ENCODE peak calls at places on chromosomes 1 and 21, in six cellular contexts. S, A, J, H, D and L are unnamed samples.
A peak's percentile ranks its signal among the peaks of the same experiment; 100 is the strongest.

GRCh38 chr1:225857256-225857655 is 24.9 kb downstream of the TMEM63A start:
- DNase-seq in D (no peak), S (no peak), H (no peak), A (no peak), J (no peak), L (no peak)

GRCh38 chr1:91549041-91549735 is 48.5 kb downstream of the CDC7 start:
- DNase-seq in D (no peak), J (no peak), S (no peak), H (no peak), A (no peak), L (no peak)

GRCh38 chr1:227424159-227424680 is 105.9 kb upstream of the CDC42BPA start:
- DNase-seq in D (no peak), A (no peak), H (no peak), J (no peak), S (no peak), L (no peak)

GRCh38 chr1:41380979-41381690 is 19.9 kb downstream of the FOXO6 start:
- DNase-seq in S (no peak), A (peak; percentile 91), J (peak; percentile 92), D (no peak), H (no peak), L (peak; percentile 50)

GRCh38 chr1:60589046-60589748 is 493.2 kb upstream of the NFIA start:
- DNase-seq in H (no peak), A (no peak), S (no peak), D (no peak), J (no peak), L (no peak)

GRCh38 chr1:20078166-20078565 is 8.2 kb downstream of the PLA2G5 start:
- DNase-seq in D (no peak), H (no peak), A (no peak), S (no peak), J (no peak), L (no peak)

GRCh38 chr1:12276225-12276624 is 46.4 kb downstream of the VPS13D start:
- DNase-seq in D (no peak), A (no peak), H (no peak), J (no peak), S (no peak), L (peak; percentile 25)

GRCh38 chr21:45863267-45863666 is 118.3 kb upstream of the COL6A1 start:
- DNase-seq in J (peak; percentile 36), S (no peak), A (no peak), H (no peak), D (no peak), L (peak; percentile 4)

GRCh38 chr21:37803076-37803475 is 113.2 kb downstream of the KCNJ6 start:
- DNase-seq in S (no peak), H (no peak), D (no peak), A (no peak), J (no peak), L (no peak)

GRCh38 chr1:19439464-19440171 is 45.7 kb downstream of the CAPZB start:
- DNase-seq in J (peak; percentile 87), A (peak; percentile 73), D (no peak), S (no peak), H (peak; percentile 75), L (peak; percentile 82)

GRCh38 chr1:192489748-192490147 is 85.8 kb upstream of the RGS1 start:
- DNase-seq in J (no peak), H (peak; percentile 68), D (no peak), S (peak; percentile 75), A (peak; percentile 38), L (no peak)

GRCh38 chr1:68140536-68140935 is 90.1 kb upstream of the DIRAS3 start:
- DNase-seq in D (no peak), H (no peak), J (no peak), S (no peak), A (no peak), L (no peak)

GRCh38 chr1:41192456-41193188 is 49.5 kb downstream of the SCMH1 start:
- DNase-seq in S (no peak), D (no peak), J (no peak), H (no peak), A (no peak), L (no peak)

GRCh38 chr1:14259191-14259757 is 339.2 kb upstream of the KAZN start:
- DNase-seq in H (peak; percentile 77), J (peak; percentile 96), S (peak; percentile 92), A (peak; percentile 78), D (no peak), L (peak; percentile 88)

DNA sequence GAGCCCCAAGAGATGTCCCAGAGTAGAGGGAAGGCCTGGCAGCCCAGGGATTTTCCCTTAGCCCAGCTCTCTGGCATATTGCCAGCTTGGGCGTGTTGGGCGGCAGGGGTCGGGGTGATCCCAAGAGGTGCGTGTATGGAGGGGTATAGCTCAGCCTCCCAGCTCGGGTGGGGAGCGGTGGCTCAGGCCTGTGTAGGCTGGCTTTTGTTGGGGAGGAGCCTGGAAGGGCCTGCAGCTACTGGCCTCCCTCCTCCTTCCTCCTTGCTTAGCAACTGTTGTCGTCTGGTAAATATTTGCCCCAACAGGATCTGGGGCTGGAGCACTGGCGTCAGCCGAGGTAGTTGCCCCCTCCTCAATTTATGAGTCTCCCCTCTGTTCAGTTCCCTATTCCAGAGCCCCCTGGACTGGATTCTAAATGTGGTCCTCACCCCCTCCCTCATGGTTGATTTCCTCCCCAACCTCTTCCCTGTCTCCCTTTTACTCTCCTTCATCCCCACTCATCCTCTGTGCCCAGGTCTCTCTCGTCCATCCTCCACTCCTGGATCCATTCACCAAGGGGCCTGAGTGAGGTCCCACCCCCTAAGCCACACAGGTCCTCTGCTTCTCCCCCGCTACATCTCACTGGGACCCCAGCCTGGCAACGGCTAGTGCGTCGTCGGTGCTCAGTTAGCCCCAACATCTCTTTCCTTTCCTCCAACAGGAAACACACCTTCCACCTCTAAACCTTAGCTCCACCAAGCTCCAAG is 10.3 kb upstream of the LMNA start:
- DNase-seq in S (peak; percentile 97), D (peak; percentile 83), A (peak; percentile 83), J (peak; percentile 96), H (peak; percentile 87), L (peak; percentile 58)
- TF ChIP-seq POLR2A in S (peak; percentile 37), D (peak; percentile 12), A (peak; percentile 25), J (no peak), H (no peak), L (no peak)

GRCh38 chr1:1020000-1020404 is at the start of gene AGRN:
- DNase-seq in J (no peak), H (no peak), S (no peak), D (no peak), A (peak; percentile 69), L (no peak)

GRCh38 chr1:1021010-1021845 is 1.3 kb downstream of the AGRN start:
- DNase-seq in J (no peak), H (peak; percentile 80), S (no peak), A (peak; percentile 70), D (peak; percentile 76), L (peak; percentile 69)

GRCh38 chr1:1020415-1021009 is 592 bp downstream of the AGRN start:
- DNase-seq in A (no peak), J (no peak), S (no peak), H (no peak), D (no peak), L (no peak)

GRCh38 chr1:1021860-1022259 is 1.9 kb downstream of the AGRN start:
- DNase-seq in S (no peak), J (no peak), H (no peak), A (no peak), D (peak; percentile 79), L (no peak)

DNA sequence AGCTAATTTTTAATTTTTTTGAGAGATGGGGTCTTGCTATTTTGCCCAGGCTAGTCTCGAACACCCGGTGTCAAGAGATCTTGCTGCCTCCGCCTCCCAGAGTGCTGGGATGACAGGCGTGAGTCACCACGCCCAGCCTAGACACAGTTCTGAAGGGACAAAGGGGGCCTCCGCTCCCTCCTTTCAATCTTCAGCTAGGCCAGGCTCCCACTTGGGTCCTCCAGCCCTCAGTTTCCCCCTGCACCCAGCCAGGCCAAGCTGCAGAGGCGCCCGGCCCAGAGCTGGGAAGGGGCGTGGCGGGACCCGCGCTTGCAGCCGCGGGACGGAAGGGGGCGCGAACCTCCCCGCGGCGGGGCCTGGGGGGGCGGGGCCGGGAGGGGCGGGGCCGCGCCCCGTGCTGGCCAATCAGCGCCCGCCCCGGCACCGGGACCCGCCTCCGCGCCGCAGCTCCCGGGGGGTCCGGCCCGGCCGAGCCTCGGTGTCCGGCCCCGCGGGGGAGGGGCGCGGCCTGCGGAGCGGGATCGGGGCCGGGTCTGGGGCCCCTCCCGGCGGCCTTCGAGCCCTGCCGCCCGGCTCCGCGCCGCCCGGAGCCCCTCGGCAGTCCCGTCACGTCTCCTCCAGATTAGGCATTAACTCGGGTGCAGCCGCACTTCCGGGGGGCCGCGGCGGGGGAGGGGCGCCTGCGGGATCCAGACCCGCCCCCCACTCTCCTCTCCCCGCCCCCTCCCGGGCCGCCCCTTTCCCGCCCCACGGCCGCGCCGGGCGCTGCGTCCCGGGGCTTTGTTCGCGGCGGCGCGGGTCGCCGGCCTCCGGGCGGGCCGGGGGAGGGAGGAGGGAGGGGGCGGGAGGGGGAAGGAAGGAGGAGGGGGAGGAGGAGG is 559 bp upstream of the AGRN start:
- DNase-seq in H (peak; percentile 86), A (peak; percentile 86), D (peak; percentile 60), J (peak; percentile 95), S (no peak), L (peak; percentile 84)
- TF ChIP-seq POLR2A in H (no peak), A (no peak), D (no peak), J (no peak), S (no peak), L (no peak)

DNA sequence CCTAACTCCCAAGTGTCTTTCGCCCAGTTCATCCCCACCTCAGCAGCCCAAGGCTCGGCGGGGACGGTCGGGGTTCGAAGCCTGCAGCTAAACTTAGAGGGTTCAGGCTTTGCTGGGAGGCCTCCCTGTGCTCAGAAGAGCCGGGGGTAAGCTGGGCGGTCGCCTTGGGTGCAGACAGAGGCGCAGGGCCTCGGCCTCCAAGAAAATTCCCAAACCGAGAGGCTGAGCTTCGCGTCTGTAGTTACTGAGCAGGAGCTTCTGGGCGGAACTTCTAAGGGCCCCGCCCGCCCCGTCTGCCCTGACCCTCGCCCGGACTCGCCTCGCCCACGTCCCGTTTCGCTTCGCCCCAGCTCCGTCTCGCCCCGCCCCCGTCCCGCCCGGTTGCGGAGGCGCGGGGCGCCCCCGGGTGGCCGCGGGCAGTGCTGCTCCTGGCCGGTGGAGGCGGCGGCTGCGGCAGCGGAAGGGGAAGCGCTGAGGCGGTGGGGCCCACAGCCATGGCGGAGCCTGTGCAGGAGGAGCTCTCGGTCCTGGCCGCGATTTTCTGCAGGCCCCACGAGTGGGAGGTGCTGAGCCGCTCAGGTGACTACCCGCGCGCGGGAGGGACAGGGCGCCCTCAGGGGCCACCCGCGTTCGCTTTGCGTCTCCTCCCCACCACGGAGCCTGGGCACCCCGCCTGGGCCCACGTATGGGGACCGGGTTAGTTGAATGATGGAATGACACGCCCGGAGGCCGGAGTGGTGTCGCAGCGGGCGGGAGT is at the start of gene RWDD3:
- DNase-seq in D (peak; percentile 83), H (peak; percentile 96), J (peak; percentile 98), S (peak; percentile 92), A (peak; percentile 92), L (peak; percentile 93)
- TF ChIP-seq POLR2A in D (peak; percentile 77), H (no peak), J (peak; percentile 33), S (peak; percentile 58), A (peak; percentile 49), L (no peak)

DNA sequence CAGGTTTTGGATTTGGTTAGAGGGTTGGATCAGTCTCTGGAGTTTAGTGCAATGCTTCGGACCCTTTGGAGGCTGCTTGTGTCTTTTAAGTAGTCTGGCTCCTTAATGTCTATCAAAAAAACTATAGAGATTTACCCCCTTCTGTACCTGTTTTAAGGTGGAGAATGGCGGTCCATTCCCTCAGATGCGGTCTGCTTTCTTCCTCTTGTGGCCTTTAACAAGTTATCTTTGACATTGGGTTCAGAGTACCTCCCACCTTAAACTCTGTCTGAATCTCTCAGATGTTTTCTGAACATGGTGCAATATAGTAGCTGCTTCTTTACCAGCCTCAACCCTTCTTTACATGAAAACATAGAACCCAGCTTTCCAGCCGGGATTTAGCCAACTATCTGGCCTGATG is 2.4 kb downstream of the IPO9 start:
- DNase-seq in S (no peak), A (no peak), H (no peak), J (no peak), D (no peak), L (no peak)
- TF ChIP-seq POLR2A in S (no peak), A (no peak), H (no peak), J (no peak), D (no peak), L (no peak)